ENCODE peak calls at places on chromosomes 1 and 21, in six cellular contexts. R is astrocyte of the cerebellum; O is CD8-positive, alpha-beta T cell; N is heart left ventricle; H is BE2C; U is uterus. W is an unnamed sample.

GRCh38 chr1:209160230-209160629 is 423.3 kb upstream of the CAMK1G start:
- DNase-seq in R (no peak), O (no peak), N (no peak), H (no peak), U (no peak), W (peak)

GRCh38 chr1:239719642-239720258 is 333.4 kb downstream of the CHRM3 start:
- DNase-seq in R (no peak), O (peak), N (no peak), H (no peak), U (no peak), W (no peak)

GRCh38 chr1:167566766-167567165 is 13.2 kb upstream of the CREG1 start:
- DNase-seq in R (no peak), O (no peak), N (no peak), H (no peak), U (no peak), W (no peak)

GRCh38 chr1:150420560-150421265 is 56.8 kb downstream of the RPRD2 start:
- DNase-seq in R (peak), O (no peak), N (no peak), H (peak), U (no peak), W (no peak)

GRCh38 chr1:44584167-44584566 is 90.1 kb downstream of the TMEM53 start:
- DNase-seq in R (no peak), O (no peak), N (no peak), H (no peak), U (no peak), W (peak)

GRCh38 chr1:186188004-186188539 is 187.0 kb downstream of the TPR start:
- DNase-seq in R (peak), O (no peak), N (no peak), H (no peak), U (no peak), W (no peak)

GRCh38 chr21:18114735-18115134 is 129.9 kb upstream of the CHODL start:
- DNase-seq in R (no peak), O (no peak), N (no peak), H (no peak), U (no peak), W (no peak)

GRCh38 chr1:193705473-193706074 is 519.2 kb upstream of the B3GALT2 start:
- DNase-seq in R (no peak), O (no peak), N (no peak), H (peak), U (no peak), W (no peak)

GRCh38 chr21:44962481-44962966 is 22.7 kb downstream of the SLX9 start:
- DNase-seq in R (peak), O (no peak), N (peak), H (no peak), U (peak), W (no peak)

GRCh38 chr21:37348664-37349063 is 17.9 kb upstream of the DYRK1A start:
- DNase-seq in R (no peak), O (no peak), N (no peak), H (no peak), U (no peak), W (no peak)

GRCh38 chr1:51524817-51525216 is 5.8 kb upstream of the EPS15 start:
- DNase-seq in R (no peak), O (no peak), N (no peak), H (no peak), U (no peak), W (no peak)

GRCh38 chr1:28509705-28510349 is 4.0 kb downstream of the RCC1 start:
- DNase-seq in R (no peak), O (no peak), N (no peak), H (no peak), U (no peak), W (no peak)

GRCh38 chr1:28507646-28508434 is 2.0 kb downstream of the RCC1 start:
- DNase-seq in R (no peak), O (no peak), N (no peak), H (no peak), U (no peak), W (no peak)

GRCh38 chr1:28508435-28508754 is 2.6 kb downstream of the RCC1 start:
- DNase-seq in R (no peak), O (no peak), N (no peak), H (no peak), U (no peak), W (no peak)

GRCh38 chr1:28512058-28512611 is 6.3 kb downstream of the RCC1 start:
- DNase-seq in R (no peak), O (no peak), N (no peak), H (no peak), U (no peak), W (no peak)

DNA sequence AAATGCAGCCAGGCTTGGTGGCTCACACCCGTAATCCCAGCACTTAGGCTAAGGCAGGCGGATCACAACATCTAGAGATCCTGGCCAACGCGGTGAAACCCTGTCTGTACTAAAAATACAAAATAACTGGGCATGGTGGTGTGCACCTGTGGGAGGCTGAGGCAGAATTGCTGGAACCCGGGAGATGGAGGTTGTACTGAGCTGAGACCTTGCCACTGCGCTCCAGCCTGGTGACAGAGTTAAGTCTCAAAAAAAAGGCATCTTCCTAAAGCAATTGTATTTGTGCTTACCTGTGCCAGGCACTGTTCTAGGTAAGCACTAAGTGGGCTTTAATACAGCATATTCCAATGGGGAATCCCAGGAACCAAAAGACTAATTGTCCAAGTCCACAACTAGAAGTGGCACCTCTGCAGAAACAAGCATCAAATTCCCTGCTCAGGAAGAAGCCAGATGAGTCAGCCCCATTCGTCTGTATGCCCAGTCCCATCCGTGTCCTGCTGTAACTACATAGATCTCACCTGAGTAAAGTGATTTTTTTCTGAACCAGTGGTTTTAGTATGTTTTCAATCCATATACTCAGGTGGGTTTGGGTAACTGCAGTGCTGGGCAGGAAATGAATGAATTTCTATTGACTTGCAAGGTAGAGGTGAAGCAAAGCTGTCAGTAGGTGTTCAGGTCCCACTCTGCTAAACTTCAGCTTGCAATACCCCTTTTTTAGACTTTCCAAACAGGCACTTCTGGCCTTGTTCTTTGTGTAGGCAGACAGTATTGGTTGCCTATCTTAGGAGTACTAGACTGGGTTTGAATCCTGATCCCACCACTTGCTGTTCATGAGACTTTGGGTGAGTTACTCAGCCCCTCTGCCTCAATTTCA is 4.7 kb downstream of the RCC1 start:
- DNase-seq in R (no peak), O (no peak), N (no peak), H (no peak), U (no peak), W (no peak)
- H3K4me3 ChIP-seq in R (peak), O (peak), N (peak), H (peak), U (no peak), W (no peak)

DNA sequence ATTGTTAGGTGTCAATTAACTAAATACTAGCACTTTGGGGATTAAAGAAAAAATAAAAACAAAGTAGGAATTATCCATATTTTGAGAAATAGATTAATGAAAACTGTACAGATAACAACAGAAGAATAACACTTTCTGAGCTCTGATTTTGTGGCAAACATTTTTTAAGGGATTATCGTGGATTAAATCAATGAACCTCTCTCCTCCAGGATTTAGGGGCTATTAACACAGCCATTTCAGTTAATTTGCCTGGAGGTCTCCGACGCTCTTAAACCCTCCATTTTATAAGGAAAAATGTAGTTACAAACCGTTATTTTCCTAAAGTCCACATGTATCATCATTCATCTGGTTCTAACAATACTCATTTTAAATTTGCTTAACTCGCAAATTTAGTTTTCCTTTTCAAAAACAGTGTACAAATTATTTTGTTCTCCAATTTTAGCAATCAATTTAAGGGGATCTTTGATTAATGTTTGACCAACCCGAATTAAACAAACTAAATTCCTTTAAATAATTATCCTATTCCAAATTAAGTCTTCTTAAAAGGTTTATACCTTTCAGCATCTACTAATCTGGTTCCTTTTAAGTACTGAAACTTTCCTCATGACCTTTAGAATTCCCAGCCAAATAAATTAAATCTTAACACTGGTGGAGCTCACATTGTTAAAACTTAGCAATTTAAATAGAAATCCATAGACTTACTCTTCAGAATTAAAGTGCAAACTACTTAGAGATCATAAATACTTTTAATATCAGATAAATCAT is 30.7 kb upstream of the RNF187 start:
- DNase-seq in R (no peak), O (no peak), N (no peak), H (no peak), U (no peak), W (no peak)
- H3K4me3 ChIP-seq in R (peak), O (peak), N (peak), H (peak), U (no peak), W (peak)

GRCh38 chr1:20152599-20152930 is 13.4 kb downstream of the PLA2G2F start:
- DNase-seq in R (no peak), O (no peak), N (no peak), H (no peak), U (no peak), W (no peak)
- H3K4me3 ChIP-seq in R (no peak), O (no peak), N (no peak), H (no peak), U (no peak), W (no peak)

DNA sequence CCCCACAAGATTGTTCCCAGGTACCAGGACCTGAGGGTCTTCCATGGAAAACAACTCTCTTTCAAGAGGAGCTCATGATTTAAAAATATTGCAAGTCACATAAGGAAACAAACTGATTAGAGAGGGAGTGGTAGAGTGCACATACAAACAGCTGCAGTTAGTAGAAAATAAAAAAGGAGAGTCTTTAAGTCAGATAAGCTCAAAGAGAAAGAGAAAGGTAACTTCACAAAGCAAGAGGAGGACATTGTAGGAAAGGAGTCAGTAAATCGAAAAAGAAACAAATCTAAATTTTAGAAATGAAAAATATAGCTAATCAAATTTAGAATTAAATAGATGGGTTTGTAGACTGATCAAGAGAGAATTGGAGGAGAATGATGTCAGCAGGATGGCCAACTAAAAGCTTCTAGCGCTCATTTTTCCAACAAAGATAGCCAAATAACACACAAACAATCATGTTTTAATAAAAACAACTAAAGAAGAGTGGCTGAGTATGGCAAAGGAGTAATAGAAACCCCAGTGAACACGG is 86.1 kb upstream of the CD53 start:
- DNase-seq in R (no peak), O (no peak), N (no peak), H (no peak), U (no peak), W (no peak)
- H3K4me3 ChIP-seq in R (no peak), O (peak), N (no peak), H (no peak), U (no peak), W (no peak)

GRCh38 chr21:41765393-41765950 is 1.4 kb downstream of the RIPK4 start:
- DNase-seq in R (no peak), O (no peak), N (no peak), H (no peak), U (no peak), W (no peak)
- H3K4me3 ChIP-seq in R (peak), O (no peak), N (no peak), H (no peak), U (no peak), W (peak)

DNA sequence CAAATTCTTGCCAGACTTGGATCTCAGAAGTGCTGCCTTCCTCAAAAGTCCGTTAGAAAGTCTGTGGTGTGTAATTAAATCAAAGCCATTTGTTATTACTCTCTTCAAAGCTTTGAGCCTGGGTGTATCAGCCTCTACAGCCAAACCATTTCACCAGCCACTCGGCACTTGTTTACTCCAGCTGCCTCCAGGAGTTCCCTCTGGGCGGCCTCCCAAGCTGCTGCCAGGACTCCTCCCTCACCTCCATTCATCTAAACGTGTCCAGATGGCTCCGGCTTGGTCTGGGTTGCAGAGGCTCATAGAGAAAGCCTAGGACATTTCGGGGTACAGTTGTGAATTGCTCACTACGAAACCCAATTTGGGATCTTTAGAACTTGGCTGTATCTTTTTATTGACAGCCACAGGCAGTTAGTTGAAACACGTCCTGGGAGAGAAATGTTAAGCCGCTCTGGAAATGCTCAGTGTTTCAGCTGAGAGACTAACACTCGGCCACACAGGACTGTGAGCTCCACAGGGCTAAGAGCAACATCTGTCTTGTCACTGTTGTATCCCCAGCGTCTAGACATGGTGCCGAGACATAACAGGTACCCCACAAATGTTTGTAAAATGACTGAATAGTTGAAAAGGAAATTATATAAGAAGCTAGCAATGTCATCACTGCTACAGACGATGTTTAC is 116.9 kb upstream of the NGF start:
- DNase-seq in R (no peak), O (no peak), N (peak), H (no peak), U (no peak), W (no peak)
- H3K4me3 ChIP-seq in R (no peak), O (no peak), N (no peak), H (no peak), U (no peak), W (no peak)

DNA sequence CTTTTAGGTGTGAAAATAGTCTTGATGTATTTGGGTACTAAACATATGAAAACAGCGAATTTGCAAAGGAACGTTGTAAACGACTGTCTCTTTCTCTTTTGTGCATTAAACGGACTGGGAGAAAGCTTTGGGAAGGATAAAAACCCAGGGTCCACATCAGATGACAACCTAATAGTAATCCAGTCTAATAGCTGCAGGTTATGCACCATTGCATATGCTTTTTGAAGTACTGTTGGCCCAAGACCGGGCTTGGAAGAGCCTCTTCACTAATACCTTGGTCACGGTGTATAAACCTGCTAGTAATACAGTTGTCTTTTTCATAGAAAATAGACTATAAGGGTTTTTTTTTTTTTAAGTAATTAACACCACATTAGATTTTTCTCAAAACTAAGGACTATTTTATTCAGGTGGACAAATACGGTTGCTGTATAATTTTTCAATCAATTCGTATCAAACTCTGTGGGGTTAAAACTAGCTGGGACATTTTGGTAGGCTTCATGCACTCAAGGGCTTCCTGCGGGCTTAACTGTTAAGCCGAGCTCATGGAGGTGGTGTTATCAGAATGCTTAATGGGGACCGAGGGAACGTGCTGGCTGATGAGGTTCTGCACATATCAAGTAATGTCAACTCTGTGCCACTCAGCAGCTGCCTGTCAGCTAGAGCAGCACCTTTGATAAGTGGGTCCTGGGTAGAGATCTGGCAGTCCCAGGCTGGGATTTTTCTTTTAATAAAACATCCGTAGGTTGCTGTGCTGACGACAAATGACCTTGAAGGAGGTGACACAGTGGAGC is 2.1 kb downstream of the RYR2 start:
- DNase-seq in R (no peak), O (no peak), N (no peak), H (no peak), U (no peak), W (no peak)
- H3K4me3 ChIP-seq in R (no peak), O (no peak), N (peak), H (no peak), U (no peak), W (no peak)

GRCh38 chr1:29120955-29121485 is 2.7 kb downstream of the TMEM200B start:
- DNase-seq in R (no peak), O (peak), N (no peak), H (peak), U (peak), W (no peak)

GRCh38 chr1:29121951-29122661 is 1.6 kb downstream of the TMEM200B start:
- DNase-seq in R (no peak), O (no peak), N (no peak), H (no peak), U (peak), W (no peak)

GRCh38 chr1:29122662-29122986 is 1.1 kb downstream of the TMEM200B start:
- DNase-seq in R (peak), O (peak), N (peak), H (no peak), U (peak), W (no peak)

GRCh38 chr1:29120367-29120766 is 3.3 kb downstream of the TMEM200B start:
- DNase-seq in R (no peak), O (no peak), N (no peak), H (no peak), U (no peak), W (no peak)

GRCh38 chr1:29121516-29121937 is 2.2 kb downstream of the TMEM200B start:
- DNase-seq in R (no peak), O (peak), N (no peak), H (peak), U (peak), W (no peak)
- H3K4me3 ChIP-seq in R (peak), O (peak), N (peak), H (peak), U (peak), W (no peak)

GRCh38 chr1:7315946-7316345 is 455.1 kb upstream of the VAMP3 start:
- DNase-seq in R (no peak), O (no peak), N (no peak), H (no peak), U (no peak), W (no peak)
- H3K4me3 ChIP-seq in R (no peak), O (no peak), N (no peak), H (no peak), U (no peak), W (no peak)

GRCh38 chr21:16115461-16115860 is 385.7 kb downstream of the USP25 start:
- DNase-seq in R (no peak), O (no peak), N (no peak), H (no peak), U (no peak), W (no peak)

GRCh38 chr21:16116067-16116466 is 386.3 kb downstream of the USP25 start:
- DNase-seq in R (no peak), O (no peak), N (no peak), H (no peak), U (no peak), W (no peak)

GRCh38 chr21:16117331-16117730 is 387.5 kb downstream of the USP25 start:
- DNase-seq in R (no peak), O (no peak), N (no peak), H (no peak), U (no peak), W (no peak)

GRCh38 chr21:16116798-16117197 is 387.0 kb downstream of the USP25 start:
- DNase-seq in R (peak), O (no peak), N (no peak), H (no peak), U (no peak), W (no peak)

DNA sequence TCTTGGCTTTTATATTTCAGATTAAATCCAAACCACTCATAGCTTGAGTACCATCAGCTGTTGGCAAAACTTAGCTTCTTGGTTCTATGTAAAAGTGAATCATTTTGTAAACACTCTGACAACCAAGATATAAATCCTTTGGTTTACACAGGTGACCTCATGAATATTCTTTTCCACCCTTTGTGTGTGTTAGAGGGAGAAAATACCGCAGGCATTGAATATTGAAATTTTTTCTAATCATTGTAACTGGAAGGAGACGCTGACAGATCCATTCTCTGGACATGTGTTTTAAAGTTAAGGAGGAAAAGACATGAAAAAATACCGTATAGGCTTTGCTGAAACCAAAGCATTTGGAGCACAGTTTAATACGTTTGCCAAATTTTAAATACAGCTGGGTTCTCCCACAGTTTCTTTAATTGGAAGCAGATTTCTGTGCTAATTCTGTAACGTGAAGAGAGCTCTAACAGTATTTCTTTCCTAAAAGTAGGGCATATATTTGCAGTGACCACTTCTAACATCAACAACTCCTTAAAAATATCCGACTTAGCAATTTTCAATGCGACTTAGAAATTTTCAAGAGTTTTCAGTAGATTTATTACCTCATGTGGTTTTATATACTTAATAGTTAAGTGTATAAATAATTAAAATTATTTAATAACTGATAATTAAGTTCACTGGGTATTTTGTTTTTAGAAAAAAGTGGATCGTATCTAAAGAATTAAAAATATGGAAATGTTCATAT is 388.2 kb downstream of the USP25 start:
- DNase-seq in R (peak), O (no peak), N (no peak), H (no peak), U (no peak), W (no peak)
- H3K4me3 ChIP-seq in R (no peak), O (no peak), N (no peak), H (no peak), U (peak), W (no peak)